ENCODE peak calls at places on chromosomes 2 and 18, in seven cellular contexts. A is Peyer's patch, M is tibial artery, B is pancreas, P is heart left ventricle, N is heart right ventricle, S is A549. T is an unnamed sample.

GRCh38 chr2:150806336-150806735 is 318.9 kb upstream of the RND3 start:
- DNase-seq in P (no peak), S (no peak), A (no peak), N (no peak), B (no peak), M (no peak), T (no peak)

GRCh38 chr18:24413148-24413547 is 13.3 kb upstream of the IMPACT start:
- DNase-seq in M (no peak), N (no peak), S (no peak), B (no peak), P (no peak), A (no peak), T (no peak)

GRCh38 chr18:22604390-22604985 is 186.8 kb upstream of the CTAGE1 start:
- DNase-seq in A (no peak), B (peak; percentile 30), N (peak; percentile 79), P (peak; percentile 68), S (no peak), M (peak; percentile 64), T (no peak)

GRCh38 chr2:157696036-157696435 is 67.4 kb upstream of the ACVR1C start:
- DNase-seq in S (no peak), A (no peak), M (no peak), B (no peak), N (no peak), P (no peak), T (no peak)

GRCh38 chr2:230823264-230823964 is 41.3 kb upstream of the ITM2C start:
- DNase-seq in M (no peak), A (no peak), P (no peak), B (no peak), S (no peak), N (no peak), T (no peak)

GRCh38 chr2:212157011-212157410 is 381.6 kb downstream of the ERBB4 start:
- DNase-seq in A (no peak), M (no peak), N (no peak), S (no peak), P (no peak), B (no peak), T (no peak)

GRCh38 chr18:46104128-46104911 is at the start of gene HAUS1:
- DNase-seq in A (peak; percentile 89), B (peak; percentile 89), S (peak; percentile 79), M (peak; percentile 93), N (peak; percentile 93), P (peak; percentile 96), T (peak; percentile 92)

GRCh38 chr2:218284106-218284811 is 8.0 kb downstream of the TMBIM1 start:
- DNase-seq in B (peak; percentile 76), N (no peak), A (peak; percentile 53), S (no peak), M (peak; percentile 72), P (no peak), T (peak; percentile 61)

GRCh38 chr2:101064868-101065549 is 62.9 kb downstream of the RPL31 start:
- DNase-seq in A (no peak), M (no peak), B (peak; percentile 32), N (no peak), P (no peak), S (peak; percentile 70), T (no peak)

GRCh38 chr18:79245517-79246001 is 150.2 kb upstream of the NFATC1 start:
- DNase-seq in P (no peak), M (no peak), B (no peak), S (peak; percentile 20), N (no peak), A (no peak), T (no peak)

GRCh38 chr2:29921560-29921915 is at the start of gene ALK:
- DNase-seq in P (peak; percentile 93), S (peak; percentile 87), N (peak; percentile 87), A (peak; percentile 24), B (peak; percentile 88), M (peak; percentile 72), T (peak; percentile 91)

GRCh38 chr2:15259356-15259756 is 301.8 kb downstream of the NBAS start:
- DNase-seq in M (no peak), B (peak; percentile 6), A (no peak), S (no peak), N (no peak), P (no peak), T (no peak)

GRCh38 chr2:232489516-232490220 is 2.0 kb upstream of the ECEL1 start:
- DNase-seq in B (no peak), A (no peak), N (no peak), S (no peak), M (no peak), P (peak; percentile 49), T (peak; percentile 63)

GRCh38 chr2:152718909-152719645 is 657 bp downstream of the ARL6IP6 start:
- DNase-seq in M (peak; percentile 35), P (no peak), B (no peak), S (peak; percentile 25), N (no peak), A (peak; percentile 39), T (peak; percentile 59)

GRCh38 chr2:27407798-27408491 is 1.4 kb downstream of the PPM1G start:
- DNase-seq in B (no peak), P (no peak), M (no peak), S (peak; percentile 75), A (no peak), N (no peak), T (no peak)

GRCh38 chr18:55587341-55588000 is 521 bp downstream of the TCF4 start:
- DNase-seq in N (peak; percentile 48), A (peak; percentile 45), M (no peak), B (no peak), S (peak; percentile 9), P (no peak), T (no peak)

GRCh38 chr18:69998523-69998987 is 50.9 kb upstream of the CD226 start:
- DNase-seq in B (no peak), N (peak; percentile 56), P (no peak), M (no peak), A (no peak), S (no peak), T (no peak)

GRCh38 chr2:217092710-217093379 is 233.0 kb upstream of the TNP1 start:
- DNase-seq in B (no peak), A (no peak), M (peak; percentile 29), N (no peak), S (no peak), P (no peak), T (no peak)

GRCh38 chr2:226813148-226813701 is 13.6 kb upstream of the IRS1 start:
- DNase-seq in N (no peak), P (no peak), A (no peak), B (no peak), M (no peak), S (no peak), T (no peak)
- TF ChIP-seq CTCF in N (no peak), P (peak; percentile 13), A (peak; percentile 23), B (no peak), M (no peak), S (peak; percentile 32), T (no peak)

DNA sequence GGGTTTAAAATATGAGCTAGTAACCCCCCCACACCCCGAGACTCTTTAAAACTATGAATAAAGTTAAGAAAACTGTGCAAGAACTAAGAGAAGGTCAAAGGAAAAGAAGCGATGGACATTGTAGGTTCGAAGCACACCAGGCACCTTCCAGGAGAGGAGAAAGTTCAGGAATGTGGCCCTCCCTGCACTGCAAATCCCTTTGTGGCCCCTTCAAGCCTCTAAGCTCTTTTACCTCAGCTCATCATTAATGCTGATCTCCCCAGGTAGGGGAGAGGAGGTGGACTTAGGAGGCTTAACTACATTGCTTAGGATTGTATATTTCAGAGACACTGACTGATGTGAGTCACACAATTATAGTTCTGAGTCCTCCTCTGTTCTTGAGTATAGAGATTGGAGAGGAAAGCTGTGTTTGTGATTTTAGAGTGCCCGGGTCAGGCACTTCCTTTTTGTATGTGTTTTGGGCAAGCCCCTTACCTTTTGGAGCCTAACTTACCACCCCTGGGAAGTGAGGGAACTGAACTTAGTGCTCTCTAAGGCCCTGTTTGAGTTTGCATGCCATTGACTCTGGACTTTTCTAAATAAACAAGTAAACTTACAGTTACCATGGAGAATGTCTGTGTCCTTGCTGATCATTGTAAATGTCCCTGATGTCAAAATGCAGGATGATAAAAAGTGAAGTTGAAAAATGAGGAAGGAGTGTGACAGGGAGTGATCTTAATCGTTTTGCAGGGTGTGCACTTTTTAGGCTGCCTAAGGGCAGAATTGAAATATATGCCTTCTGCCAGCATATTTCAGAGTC is 140.8 kb upstream of the ZEB2 start:
- DNase-seq in N (no peak), M (no peak), P (no peak), A (no peak), B (no peak), S (no peak), T (no peak)
- H3K4me3 ChIP-seq in N (no peak overlapping the region), M (no peak overlapping the region), P (no peak overlapping the region), A (no peak overlapping the region), B (no peak overlapping the region), S (no peak overlapping the region), T (no peak overlapping the region)

DNA sequence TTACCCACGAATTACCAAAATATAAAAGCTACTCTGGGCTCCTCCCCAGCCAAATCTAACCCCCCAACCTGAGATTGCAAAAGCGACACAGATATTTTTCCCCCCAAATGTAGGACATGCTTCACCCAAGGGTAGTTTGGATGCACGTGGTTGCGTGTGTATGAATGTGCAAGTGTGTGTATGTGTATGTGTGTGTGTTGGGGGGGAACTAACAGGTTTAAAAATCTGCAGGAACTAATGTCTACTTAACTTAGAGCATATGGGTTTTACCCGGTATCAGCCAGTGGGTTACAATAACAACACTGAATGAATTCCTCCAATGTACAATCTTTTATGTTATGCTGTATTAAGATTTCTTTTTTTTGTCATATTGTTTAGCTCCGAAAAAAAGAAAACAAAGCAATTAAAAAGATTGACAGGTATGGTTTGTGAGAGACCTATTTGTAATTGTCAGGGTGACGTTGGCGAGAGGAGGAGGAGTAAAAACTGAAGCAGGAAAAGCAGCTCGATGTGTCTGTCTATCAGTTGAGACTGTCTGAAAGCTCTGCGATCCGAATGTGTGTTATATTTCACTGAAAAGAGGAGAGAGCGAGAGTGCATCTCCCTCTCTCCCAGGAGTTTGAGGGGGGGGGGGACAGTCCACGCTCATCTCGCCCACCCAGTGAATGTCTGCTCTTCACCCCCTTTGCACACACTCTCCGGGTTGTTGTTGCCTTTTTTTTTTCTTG is at the start of gene TSHZ1:
- DNase-seq in S (peak; percentile 51), A (peak; percentile 78), P (no peak), M (peak; percentile 66), B (peak; percentile 72), N (peak; percentile 83), T (peak; percentile 47)
- H3K4me1 ChIP-seq in S (peaks cover 22% of the 10 kb centered on the region), A (no peaks in the 10 kb centered on the region), P (peaks cover 26% of the 10 kb centered on the region), M (peaks cover 48% of the 10 kb centered on the region), B (peaks cover 28% of the 10 kb centered on the region), N (peaks cover 6% of the 10 kb centered on the region), T (peaks cover 63% of the 10 kb centered on the region)

GRCh38 chr2:112220186-112220585 is 34.7 kb downstream of the ZC3H8 start:
- DNase-seq in M (no peak), A (no peak), B (no peak), S (no peak), N (no peak), P (no peak), T (no peak)

GRCh38 chr2:112217854-112218253 is 37.0 kb downstream of the ZC3H8 start:
- DNase-seq in B (no peak), A (no peak), M (no peak), S (no peak), P (no peak), N (no peak), T (no peak)

GRCh38 chr2:112220831-112221230 is 34.0 kb downstream of the ZC3H8 start:
- DNase-seq in P (no peak), N (no peak), A (no peak), M (no peak), S (no peak), B (no peak), T (no peak)

DNA sequence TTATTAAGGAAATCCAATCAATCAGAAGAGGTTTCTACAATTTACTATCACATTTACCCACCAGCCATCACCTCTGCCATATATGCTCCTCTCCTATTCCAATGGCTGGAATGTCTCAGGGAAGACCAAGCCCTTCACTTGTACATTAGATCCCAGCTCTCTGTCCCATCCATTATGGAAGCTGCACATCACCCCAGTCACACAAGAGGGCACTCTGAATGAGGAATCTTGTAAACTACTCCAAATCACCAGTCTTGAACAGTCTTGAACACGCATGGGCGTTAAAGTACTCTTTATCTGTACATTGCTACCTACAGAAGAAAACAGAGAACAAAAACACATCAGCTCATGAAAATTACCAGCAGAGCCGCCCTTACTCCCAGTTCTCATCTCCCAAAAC is 38.7 kb downstream of the ZC3H8 start:
- DNase-seq in A (no peak), B (no peak), M (no peak), P (no peak), S (no peak), N (no peak), T (no peak)
- TF ChIP-seq CTCF in A (no peak), B (no peak), M (no peak), P (no peak), S (peak; percentile 17), N (no peak), T (no peak)

T was measured in left lung.